ENCODE peak calls at places on chromosomes 7 and 10, in five cellular contexts. R is mammary epithelial cell, E is OCI-LY7, L is substantia nigra, W is K562. G is an unnamed sample.

GRCh38 chr7:29606287-29606721 is 42.7 kb downstream of the PRR15 start:
- DNase-seq in E (no peak), W (peak), L (no peak), R (peak), G (no peak)

GRCh38 chr10:103800789-103801540 is 54.4 kb downstream of the SH3PXD2A start:
- DNase-seq in E (no peak), W (no peak), L (no peak), R (peak), G (peak)

GRCh38 chr10:62373995-62374861 is at the start of gene ZNF365:
- DNase-seq in R (peak), E (no peak), L (peak), W (no peak), G (peak)

GRCh38 chr7:26202019-26202985 is 757 bp downstream of the CBX3 start:
- DNase-seq in E (peak), L (peak), R (no peak), W (peak), G (no peak)

GRCh38 chr7:41312235-41312634 is 390.7 kb downstream of the INHBA start:
- DNase-seq in W (no peak), E (no peak), R (no peak), L (no peak), G (no peak)

GRCh38 chr7:123712619-123713018 is 36.2 kb downstream of the WASL start:
- DNase-seq in E (no peak), L (no peak), R (peak), W (no peak), G (no peak)

GRCh38 chr10:87589653-87590052 is 70.0 kb upstream of the PAPSS2 start:
- DNase-seq in W (no peak), R (peak), E (no peak), L (no peak), G (no peak)

GRCh38 chr10:60914676-60915075 is 29.3 kb downstream of the RHOBTB1 start:
- DNase-seq in R (no peak), W (no peak), L (no peak), E (no peak), G (no peak)

GRCh38 chr7:157542669-157543021 is 205.8 kb downstream of the DNAJB6 start:
- DNase-seq in W (no peak), E (no peak), L (no peak), R (no peak), G (no peak)

GRCh38 chr7:71096341-71096740 is 35.6 kb upstream of the GALNT17 start:
- DNase-seq in W (no peak), R (no peak), E (no peak), L (no peak), G (no peak)

GRCh38 chr7:130921391-130922180 is 187.6 kb upstream of the KLF14 start:
- DNase-seq in E (no peak), R (no peak), W (no peak), L (peak), G (no peak)

GRCh38 chr10:100998183-100998990 is 1.2 kb upstream of the LZTS2 start:
- DNase-seq in E (peak), L (peak), R (peak), W (peak), G (peak)

GRCh38 chr10:109178576-109178975 is 744.7 kb downstream of the XPNPEP1 start:
- DNase-seq in E (no peak), R (no peak), L (no peak), W (no peak), G (no peak)

GRCh38 chr10:85557706-85558105 is 808.9 kb downstream of the GRID1 start:
- DNase-seq in W (no peak), L (no peak), E (no peak), R (no peak), G (no peak)

GRCh38 chr7:28955723-28956607 is 2.2 kb downstream of the TRIL start:
- DNase-seq in R (peak), E (no peak), W (no peak), L (peak), G (peak)

GRCh38 chr7:50477640-50478039 is 27.5 kb upstream of the FIGNL1 start:
- DNase-seq in R (no peak), L (no peak), W (no peak), E (no peak), G (no peak)

GRCh38 chr10:37588299-37588698 is 269.1 kb downstream of the ZNF248 start:
- DNase-seq in R (no peak), L (no peak), W (no peak), E (no peak), G (no peak)

GRCh38 chr10:73506074-73506473 is 10.2 kb upstream of the PPP3CB start:
- DNase-seq in L (no peak), W (no peak), R (no peak), E (no peak), G (no peak)

GRCh38 chr10:133335238-133336122 is 1.2 kb downstream of the CALY start:
- DNase-seq in R (no peak), L (no peak), W (peak), E (no peak), G (peak)

GRCh38 chr10:89481662-89482061 is 53.7 kb downstream of the SLC16A12 start:
- DNase-seq in R (peak), L (no peak), W (no peak), E (no peak), G (no peak)

GRCh38 chr10:97138777-97139317 is 46.9 kb downstream of the SLIT1 start:
- DNase-seq in L (no peak), R (no peak), E (no peak), W (no peak), G (peak)

GRCh38 chr7:20651960-20652544 is 36.6 kb downstream of the ABCB5 start:
- DNase-seq in W (peak), E (no peak), L (no peak), R (no peak), G (no peak)

GRCh38 chr7:105794741-105795729 is 81.4 kb downstream of the ATXN7L1 start:
- DNase-seq in W (no peak), R (peak), E (no peak), L (no peak), G (no peak)

GRCh38 chr7:138918756-138919155 is 62.4 kb downstream of the KIAA1549 start:
- DNase-seq in E (no peak), W (no peak), R (no peak), L (no peak), G (no peak)

GRCh38 chr7:135936497-135937217 is 40.5 kb downstream of the MTPN start:
- DNase-seq in R (no peak), E (no peak), W (no peak), L (no peak), G (peak)

GRCh38 chr10:110821508-110821907 is 50.2 kb upstream of the PDCD4 start:
- DNase-seq in R (no peak), E (no peak), W (no peak), L (no peak), G (no peak)

GRCh38 chr10:97889461-97890265 is 40.0 kb downstream of the GOLGA7B start:
- DNase-seq in E (no peak), L (no peak), R (peak), W (peak), G (peak)

GRCh38 chr10:91163709-91164474 is 56.6 kb upstream of the PCGF5 start:
- DNase-seq in E (no peak), R (peak), W (peak), L (peak), G (peak)

GRCh38 chr7:156942708-156943090 is 6.8 kb upstream of the NOM1 start:
- DNase-seq in R (no peak), L (no peak), W (no peak), E (no peak), G (no peak)

GRCh38 chr7:30548762-30549344 is 44.2 kb upstream of the GGCT start:
- DNase-seq in W (peak), R (peak), L (peak), E (peak), G (peak)

GRCh38 chr7:13949450-13949849 is 40.0 kb downstream of the ETV1 start:
- DNase-seq in E (no peak), W (no peak), L (no peak), R (no peak), G (no peak)

GRCh38 chr10:34677591-34677990 is 137.5 kb downstream of the PARD3 start:
- DNase-seq in L (no peak), R (no peak), E (no peak), W (no peak), G (peak)

GRCh38 chr10:4470231-4470840 is 355.7 kb upstream of the AKR1E2 start:
- DNase-seq in R (peak), E (no peak), L (no peak), W (no peak), G (peak)

GRCh38 chr7:148912151-148912550 is 28.1 kb upstream of the EZH2 start:
- DNase-seq in R (no peak), W (no peak), E (no peak), L (no peak), G (no peak)

GRCh38 chr7:148915211-148915610 is 31.1 kb upstream of the EZH2 start:
- DNase-seq in E (peak), L (no peak), R (no peak), W (no peak), G (no peak)

GRCh38 chr7:148912758-148913541 is 28.9 kb upstream of the EZH2 start:
- DNase-seq in R (no peak), W (no peak), L (no peak), E (peak), G (no peak)

GRCh38 chr7:148916186-148916585 is 32.1 kb upstream of the EZH2 start:
- DNase-seq in W (no peak), E (no peak), L (no peak), R (no peak), G (no peak)

DNA sequence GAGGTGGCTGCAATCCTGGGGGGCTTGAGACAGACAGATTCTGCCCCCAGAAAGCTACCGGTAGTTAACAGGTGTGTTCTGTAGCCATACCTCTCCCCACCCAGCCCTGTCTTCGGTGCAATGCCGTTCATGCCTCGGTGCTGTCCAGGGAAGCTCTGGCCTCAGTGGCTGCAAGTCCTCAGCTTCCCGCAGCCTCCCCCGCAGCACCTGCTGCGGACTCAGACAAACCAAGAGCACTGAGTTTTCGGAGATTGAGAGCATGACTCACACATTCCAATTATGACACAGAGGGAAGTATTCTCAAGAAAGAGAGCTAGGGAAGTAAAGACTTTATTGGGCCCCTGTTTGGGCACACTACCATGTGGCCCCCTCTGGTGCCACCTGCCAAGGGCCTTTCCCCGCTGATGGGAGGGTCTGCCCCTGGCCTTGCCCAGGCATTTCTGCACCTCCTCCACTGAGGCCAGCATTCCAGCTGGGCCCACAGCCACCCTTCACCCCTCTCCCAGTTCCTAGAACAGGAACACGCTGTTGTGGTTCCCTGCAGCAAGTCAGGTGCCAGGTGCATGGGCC is 30.2 kb upstream of the EZH2 start:
- DNase-seq in R (peak), W (no peak), L (no peak), E (no peak), G (peak)
- H3K27ac ChIP-seq in R (no peak), W (no peak), L (no peak), E (no peak), G (no peak)

GRCh38 chr7:3028071-3028766 is 15.4 kb downstream of the CARD11 start:
- DNase-seq in R (peak), W (no peak), E (no peak), L (no peak), G (peak)
- H3K27ac ChIP-seq in R (peak), W (no peak), E (no peak), L (no peak), G (no peak)

GRCh38 chr10:72338180-72338579 is 16.5 kb downstream of the DNAJB12 start:
- DNase-seq in L (no peak), R (no peak), E (no peak), W (no peak), G (no peak)

GRCh38 chr10:72342911-72343310 is 11.8 kb downstream of the DNAJB12 start:
- DNase-seq in W (no peak), E (no peak), L (no peak), R (no peak), G (no peak)

GRCh38 chr10:72337722-72338121 is 17.0 kb downstream of the DNAJB12 start:
- DNase-seq in W (no peak), E (no peak), R (no peak), L (no peak), G (no peak)

GRCh38 chr10:72340911-72341310 is 13.8 kb downstream of the DNAJB12 start:
- DNase-seq in R (no peak), W (no peak), E (no peak), L (no peak), G (no peak)

DNA sequence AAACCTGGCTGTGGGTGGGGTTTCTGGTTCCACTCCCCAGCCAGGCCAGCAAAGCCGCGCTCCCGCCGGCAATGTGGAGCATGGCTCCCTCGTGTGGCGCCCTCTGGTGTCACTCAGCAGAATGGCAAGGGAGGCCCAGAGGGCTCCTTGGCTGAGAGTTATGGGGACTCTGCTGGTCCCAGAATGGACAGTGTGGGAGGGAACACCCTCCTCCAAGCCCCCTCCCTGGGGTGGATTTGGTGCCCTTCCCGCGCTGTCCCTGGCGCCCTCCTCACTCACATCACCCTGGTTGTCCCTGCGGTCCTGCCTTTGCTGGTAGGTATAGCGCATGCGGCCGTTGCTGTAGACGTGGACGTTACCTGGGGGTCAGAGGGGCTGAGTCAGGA is 14.2 kb downstream of the DNAJB12 start:
- DNase-seq in W (peak), E (peak), L (peak), R (no peak), G (peak)
- H3K27ac ChIP-seq in W (no peak), E (no peak), L (peak), R (no peak), G (no peak)

GRCh38 chr10:102245932-102246251 is 560 bp downstream of the GBF1 start:
- DNase-seq in R (no peak), W (no peak), L (no peak), E (no peak), G (no peak)

GRCh38 chr10:102245101-102245931 is at the start of gene GBF1:
- DNase-seq in L (peak), R (peak), E (peak), W (peak), G (peak)

GRCh38 chr10:102243304-102243703 is 2.0 kb upstream of the PITX3 start:
- DNase-seq in E (no peak), W (no peak), L (no peak), R (peak), G (no peak)

GRCh38 chr10:102247724-102248123 is 2.4 kb downstream of the GBF1 start:
- DNase-seq in W (no peak), L (no peak), E (no peak), R (no peak), G (no peak)

DNA sequence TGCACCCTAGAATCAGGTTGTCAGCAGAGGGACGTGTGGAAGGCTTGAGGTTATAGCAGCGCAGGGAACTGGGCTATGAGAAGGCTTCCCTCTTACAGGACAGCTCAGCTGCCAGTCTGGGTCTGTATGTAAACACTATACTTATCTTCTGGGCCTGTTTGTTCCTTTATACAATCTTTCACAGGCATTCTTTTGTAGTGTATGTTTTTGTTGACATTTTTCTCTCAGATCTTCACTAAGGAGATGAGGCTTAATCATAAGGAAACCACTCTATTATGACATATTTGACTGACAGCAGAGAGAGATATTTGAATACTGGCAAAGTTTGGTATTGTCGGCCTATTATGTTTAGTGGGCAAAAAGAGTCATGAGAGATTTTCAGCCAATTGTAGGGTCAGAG is 929 bp downstream of the GBF1 start:
- DNase-seq in E (peak), R (peak), L (no peak), W (no peak), G (no peak)
- H3K27ac ChIP-seq in E (no peak), R (peak), L (peak), W (peak), G (no peak)

GRCh38 chr7:114886241-114886640 is 35.7 kb upstream of the MDFIC start:
- DNase-seq in R (no peak), E (no peak), W (no peak), L (no peak), G (no peak)

GRCh38 chr7:114885836-114886235 is 36.1 kb upstream of the MDFIC start:
- DNase-seq in W (no peak), E (no peak), L (no peak), R (peak), G (no peak)

GRCh38 chr7:114889646-114890285 is 32.1 kb upstream of the MDFIC start:
- DNase-seq in L (no peak), R (peak), W (no peak), E (no peak), G (peak)
- H3K27ac ChIP-seq in L (no peak), R (peak), W (no peak), E (no peak), G (no peak)

DNA sequence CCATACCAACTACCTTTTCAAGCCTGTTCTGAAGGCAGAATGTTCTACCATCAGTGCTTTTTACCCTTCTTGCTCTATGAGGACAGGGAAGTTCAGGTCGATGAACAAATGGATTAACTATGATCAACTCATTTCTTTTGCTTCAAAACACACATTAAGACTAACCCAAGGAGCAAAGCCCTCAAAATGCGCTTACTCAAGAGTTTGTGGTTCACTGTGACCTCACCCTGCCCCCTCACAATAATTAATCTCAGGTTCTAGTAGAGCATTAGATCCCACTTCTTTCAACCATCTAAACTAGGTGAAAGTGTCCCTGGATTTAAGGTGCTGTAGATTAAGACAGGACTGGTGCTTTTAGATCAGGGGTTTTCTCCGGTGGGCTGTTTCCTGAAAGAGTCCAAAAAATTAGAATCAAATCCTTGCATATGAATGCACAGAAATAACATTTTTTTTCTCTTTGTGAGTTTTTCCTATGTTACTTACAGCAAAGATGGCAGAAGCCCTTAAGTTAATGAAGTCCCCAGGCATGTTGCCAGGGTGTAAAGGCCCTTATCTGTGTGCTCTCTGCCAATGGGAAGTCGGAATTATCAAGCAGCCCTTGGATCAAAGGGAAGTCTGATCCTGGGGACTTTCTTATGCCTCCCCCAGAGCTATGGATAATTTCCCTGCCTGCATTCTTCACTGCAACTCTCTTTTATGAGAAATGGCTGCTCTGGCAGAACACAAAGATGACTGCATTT is 205.5 kb upstream of the STK17A start:
- DNase-seq in R (no peak), W (no peak), L (no peak), E (no peak), G (no peak)
- H3K27ac ChIP-seq in R (no peak), W (no peak), L (no peak), E (no peak), G (no peak)

GRCh38 chr10:22228167-22228938 is 10.5 kb upstream of the EBLN1 start:
- DNase-seq in E (no peak), R (no peak), W (no peak), L (no peak), G (no peak)

GRCh38 chr10:22229756-22230330 is 12.0 kb upstream of the EBLN1 start:
- DNase-seq in R (peak), W (no peak), L (no peak), E (peak), G (no peak)

GRCh38 chr10:22231260-22231659 is 13.4 kb upstream of the EBLN1 start:
- DNase-seq in L (no peak), W (no peak), R (no peak), E (no peak), G (no peak)

GRCh38 chr10:22230331-22230833 is 12.6 kb upstream of the EBLN1 start:
- DNase-seq in R (peak), E (peak), L (no peak), W (no peak), G (peak)

GRCh38 chr10:22228943-22229755 is 11.3 kb upstream of the EBLN1 start:
- DNase-seq in W (peak), R (peak), E (peak), L (peak), G (peak)
- H3K27ac ChIP-seq in W (peak), R (peak), E (peak), L (peak), G (peak)

GRCh38 chr7:320297-320696 is 30.3 kb downstream of the FOXL3 start:
- DNase-seq in E (no peak), L (no peak), W (no peak), R (no peak), G (no peak)
- H3K27ac ChIP-seq in E (no peak), L (no peak), W (no peak), R (no peak), G (no peak)